ENCODE peak calls at places on chromosomes 7 and 10, in eight cellular contexts. R, Y, E, A, W, M, B and U are unnamed samples.

GRCh38 chr7:11830582-11831382 is 1.2 kb downstream of the THSD7A start:
- DNase-seq in R (no peak), Y (no peak), E (no peak), A (no peak), W (peak), M (peak), B (no peak), U (no peak)

GRCh38 chr7:134318443-134318842 is 1.7 kb upstream of the SLC35B4 start:
- DNase-seq in R (no peak), Y (no peak), E (no peak), A (no peak), W (no peak), M (no peak), B (no peak), U (no peak)

GRCh38 chr10:77405771-77406241 is 231.8 kb downstream of the KCNMA1 start:
- DNase-seq in R (no peak), Y (no peak), E (no peak), A (peak), W (peak), M (no peak), B (no peak), U (no peak)

GRCh38 chr10:3949741-3950140 is 164.7 kb upstream of the KLF6 start:
- DNase-seq in R (no peak), Y (no peak), E (no peak), A (no peak), W (no peak), M (no peak), B (no peak), U (no peak)

GRCh38 chr10:31090894-31091607 is 59.4 kb upstream of the ZNF438 start:
- DNase-seq in R (no peak), Y (no peak), E (peak), A (no peak), W (no peak), M (no peak), B (no peak), U (peak)

GRCh38 chr10:93417264-93417663 is 64.9 kb downstream of the MYOF start:
- DNase-seq in R (no peak), Y (no peak), E (no peak), A (no peak), W (no peak), M (peak), B (no peak), U (no peak)

GRCh38 chr7:99188221-99188620 is 19.7 kb downstream of the KPNA7 start:
- DNase-seq in R (no peak), Y (no peak), E (no peak), A (no peak), W (no peak), M (no peak), B (no peak), U (no peak)

GRCh38 chr10:111600772-111601171 is 523.9 kb downstream of the ADRA2A start:
- DNase-seq in R (no peak), Y (peak), E (no peak), A (no peak), W (no peak), M (peak), B (peak), U (no peak)

GRCh38 chr7:116169060-116169459 is 41.3 kb upstream of the TES start:
- DNase-seq in R (no peak), Y (no peak), E (no peak), A (no peak), W (peak), M (no peak), B (no peak), U (no peak)

GRCh38 chr10:200405-200804 is 65.2 kb downstream of the ZMYND11 start:
- DNase-seq in R (no peak), Y (no peak), E (no peak), A (no peak), W (peak), M (no peak), B (no peak), U (no peak)

GRCh38 chr10:98141484-98142073 is 7.1 kb downstream of the R3HCC1L start:
- DNase-seq in R (no peak), Y (no peak), E (no peak), A (no peak), W (no peak), M (no peak), B (no peak), U (no peak)

GRCh38 chr7:16817536-16817935 is 12.7 kb upstream of the AGR2 start:
- DNase-seq in R (no peak), Y (no peak), E (no peak), A (no peak), W (peak), M (no peak), B (no peak), U (no peak)

GRCh38 chr10:132690821-132691610 is 94.9 kb downstream of the NKX6-2 start:
- DNase-seq in R (no peak), Y (no peak), E (no peak), A (peak), W (no peak), M (peak), B (no peak), U (no peak)

GRCh38 chr10:60985946-60986345 is 42.0 kb upstream of the RHOBTB1 start:
- DNase-seq in R (no peak), Y (no peak), E (no peak), A (no peak), W (no peak), M (no peak), B (no peak), U (no peak)

GRCh38 chr10:16999665-17000451 is 129.8 kb downstream of the CUBN start:
- DNase-seq in R (no peak), Y (no peak), E (no peak), A (peak), W (peak), M (no peak), B (no peak), U (no peak)